ENCODE peak calls at places on chromosome 16, in seven cellular contexts. W is effector CD4-positive, alpha-beta T cell; O is Caki2; C is GOT3; Y is stimulated activated CD8-positive, alpha-beta memory T cell treated with anti-CD3 and anti-CD28 coated beads, Interleukin-4, amount 100 ng/mL, for 1 hour; T is lower lobe of right lung; S is renal cortical epithelial cell. U is an unnamed sample.

GRCh38 chr16:88561485-88562369 is 8.5 kb upstream of the ZC3H18 start:
- DNase-seq in W (peak; percentile 36), O (peak; percentile 31), C (no peak), Y (peak; percentile 27), T (peak; percentile 61), S (peak; percentile 22), U (peak; percentile 34)

GRCh38 chr16:86319871-86320270 is 190.5 kb upstream of the FOXF1 start:
- DNase-seq in W (no peak), O (no peak), C (no peak), Y (no peak), T (no peak), S (no peak), U (no peak)

GRCh38 chr16:72458035-72458434 is 286.1 kb upstream of the PMFBP1 start:
- DNase-seq in W (no peak), O (no peak), C (no peak), Y (no peak), T (no peak), S (no peak), U (no peak)

GRCh38 chr16:84571010-84571409 is 46.9 kb downstream of the COTL1 start:
- DNase-seq in W (no peak), O (no peak), C (no peak), Y (no peak), T (no peak), S (no peak), U (no peak)

GRCh38 chr16:56515665-56516064 is 4.2 kb downstream of the BBS2 start:
- DNase-seq in W (no peak), O (no peak), C (no peak), Y (no peak), T (no peak), S (no peak), U (no peak)

GRCh38 chr16:48136547-48137360 is 19.0 kb downstream of the ABCC12 start:
- DNase-seq in W (no peak), O (no peak), C (no peak), Y (no peak), T (no peak), S (no peak), U (no peak)

GRCh38 chr16:89620406-89620841 is 7.0 kb downstream of the DPEP1 start:
- DNase-seq in W (no peak), O (no peak), C (no peak), Y (no peak), T (no peak), S (no peak), U (no peak)

GRCh38 chr16:49921106-49921505 is 65.2 kb upstream of the ZNF423 start:
- DNase-seq in W (no peak), O (no peak), C (no peak), Y (no peak), T (no peak), S (no peak), U (no peak)

GRCh38 chr16:12214509-12214908 is 238.0 kb downstream of the SNX29 start:
- DNase-seq in W (no peak), O (no peak), C (no peak), Y (no peak), T (no peak), S (no peak), U (no peak)

GRCh38 chr16:31382485-31383161 is 10.5 kb upstream of the ITGAD start:
- DNase-seq in W (peak; percentile 21), O (no peak), C (no peak), Y (peak; percentile 45), T (peak; percentile 82), S (peak; percentile 7), U (peak; percentile 26)

GRCh38 chr16:27922433-27922832 is 141.1 kb downstream of the GSG1L start:
- DNase-seq in W (no peak), O (no peak), C (no peak), Y (no peak), T (no peak), S (no peak), U (no peak)

GRCh38 chr16:21611178-21611545 is 11.8 kb downstream of the METTL9 start:
- DNase-seq in W (no peak), O (no peak), C (no peak), Y (no peak), T (no peak), S (peak; percentile 90), U (no peak)

GRCh38 chr16:5906351-5906750 is 808.8 kb upstream of the EEF2KMT start:
- DNase-seq in W (no peak), O (no peak), C (no peak), Y (no peak), T (no peak), S (no peak), U (no peak)

GRCh38 chr16:67868290-67868689 is 4.6 kb upstream of the EDC4 start:
- DNase-seq in W (no peak), O (no peak), C (no peak), Y (no peak), T (no peak), S (no peak), U (no peak)

GRCh38 chr16:19393226-19394074 is 24.2 kb upstream of the TMC5 start:
- DNase-seq in W (no peak), O (peak; percentile 90), C (no peak), Y (no peak), T (no peak), S (peak; percentile 86), U (no peak)

GRCh38 chr16:85306071-85306792 is 194.0 kb upstream of the CIBAR2 start:
- DNase-seq in W (peak; percentile 56), O (peak; percentile 73), C (peak; percentile 21), Y (peak; percentile 41), T (peak; percentile 96), S (peak; percentile 77), U (peak; percentile 45)

GRCh38 chr16:58578642-58579041 is 51.0 kb downstream of the CNOT1 start:
- DNase-seq in W (no peak), O (no peak), C (no peak), Y (no peak), T (no peak), S (no peak), U (no peak)

GRCh38 chr16:53372942-53373871 is 61.1 kb upstream of the RBL2 start:
- DNase-seq in W (peak; percentile 58), O (peak; percentile 5), C (no peak), Y (peak; percentile 66), T (peak; percentile 84), S (no peak), U (peak; percentile 70)

GRCh38 chr16:57123216-57123968 is 31.0 kb downstream of the CPNE2 start:
- DNase-seq in W (no peak), O (no peak), C (no peak), Y (no peak), T (no peak), S (no peak), U (no peak)

GRCh38 chr16:55041540-55042234 is 111.0 kb downstream of the IRX5 start:
- DNase-seq in W (no peak), O (no peak), C (no peak), Y (no peak), T (no peak), S (no peak), U (no peak)

GRCh38 chr16:57536306-57537193 is at the start of gene CCDC102A:
- DNase-seq in W (peak; percentile 41), O (peak; percentile 49), C (no peak), Y (no peak), T (peak; percentile 49), S (no peak), U (peak; percentile 28)

GRCh38 chr16:1392826-1393225 is 21.7 kb downstream of the UNKL start:
- DNase-seq in W (no peak), O (no peak), C (no peak), Y (no peak), T (no peak), S (no peak), U (no peak)

GRCh38 chr16:87970206-87970605 is 19.0 kb downstream of the BANP start:
- DNase-seq in W (no peak), O (no peak), C (no peak), Y (no peak), T (no peak), S (peak; percentile 94), U (no peak)